ENCODE peak calls at places on chromosomes 16 and 17, in four cellular contexts. Z is tibial nerve, K is HL-60, E is IMR-90. V is an unnamed sample.

GRCh38 chr16:9457215-9457614 is 365.8 kb downstream of the HAPSTR1 start:
- DNase-seq in Z (no peak), K (no peak), E (no peak), V (no peak)

GRCh38 chr17:76072149-76072858 is at the start of gene SRP68:
- DNase-seq in Z (peak), K (peak), E (peak), V (peak)

GRCh38 chr16:85916141-85916890 is 17.4 kb downstream of the IRF8 start:
- DNase-seq in Z (no peak), K (no peak), E (no peak), V (no peak)

GRCh38 chr17:51487947-51488346 is 227.6 kb downstream of the UTP18 start:
- DNase-seq in Z (no peak), K (no peak), E (no peak), V (no peak)

GRCh38 chr17:55383771-55384679 is 37.6 kb downstream of the MMD start:
- DNase-seq in Z (no peak), K (no peak), E (no peak), V (no peak)

GRCh38 chr17:82655038-82655479 is 6.8 kb upstream of the WDR45B start:
- DNase-seq in Z (no peak), K (peak), E (no peak), V (no peak)

GRCh38 chr16:3459401-3460090 is 16.1 kb downstream of the NAA60 start:
- DNase-seq in Z (no peak), K (no peak), E (peak), V (no peak)

GRCh38 chr17:31738067-31738466 is 121.0 kb downstream of the COPRS start:
- DNase-seq in Z (no peak), K (no peak), E (no peak), V (no peak)

GRCh38 chr17:75031972-75032895 is 14.5 kb downstream of the ATP5PD start:
- DNase-seq in Z (peak), K (no peak), E (peak), V (peak)

GRCh38 chr17:19306160-19307111 is 56.1 kb downstream of the B9D1 start:
- DNase-seq in Z (no peak), K (no peak), E (no peak), V (no peak)

GRCh38 chr17:47797797-47798196 is 23.8 kb downstream of the OSBPL7 start:
- DNase-seq in Z (no peak), K (no peak), E (no peak), V (no peak)

GRCh38 chr16:35131429-35131828 is 1672.0 kb downstream of the TP53TG3F start:
- DNase-seq in Z (no peak), K (no peak), E (no peak), V (no peak)

GRCh38 chr16:56950881-56951771 is 10.6 kb upstream of the CETP start:
- DNase-seq in Z (no peak), K (peak), E (peak), V (peak)

GRCh38 chr17:8574687-8575086 is 55.8 kb downstream of the MYH10 start:
- DNase-seq in Z (no peak), K (no peak), E (no peak), V (peak)

GRCh38 chr17:57755479-57756070 is 10.5 kb upstream of the CCDC182 start:
- DNase-seq in Z (no peak), K (no peak), E (no peak), V (no peak)

GRCh38 chr17:17732892-17733670 is 51.8 kb downstream of the RAI1 start:
- DNase-seq in Z (no peak), K (no peak), E (peak), V (peak)

GRCh38 chr16:3961449-3961849 is 80.9 kb upstream of the CREBBP start:
- DNase-seq in Z (no peak), K (no peak), E (peak), V (peak)

GRCh38 chr17:74738051-74738996 is 1.3 kb downstream of the RAB37 start:
- DNase-seq in Z (no peak), K (no peak), E (no peak), V (no peak)

GRCh38 chr16:87416826-87417471 is 24.8 kb downstream of the MAP1LC3B start:
- DNase-seq in Z (no peak), K (no peak), E (peak), V (peak)

GRCh38 chr17:30173649-30174048 is 57.0 kb downstream of the NSRP1 start:
- DNase-seq in Z (no peak), K (no peak), E (no peak), V (no peak)

GRCh38 chr16:89844739-89845339 is 16.6 kb downstream of the SPIRE2 start:
- DNase-seq in Z (no peak), K (no peak), E (no peak), V (no peak)

GRCh38 chr16:64773184-64773583 is 348.7 kb downstream of the CDH11 start:
- DNase-seq in Z (no peak), K (no peak), E (no peak), V (peak)

GRCh38 chr17:39887078-39887477 is 19.1 kb downstream of the ZPBP2 start:
- DNase-seq in Z (no peak), K (no peak), E (no peak), V (no peak)

GRCh38 chr17:7133916-7134315 is 19.3 kb upstream of the ASGR2 start:
- DNase-seq in Z (no peak), K (no peak), E (no peak), V (no peak)
- H3K4me3 ChIP-seq in Z (no peak), K (no peak), E (no peak), V (no peak)

GRCh38 chr16:47323241-47323640 is 137.6 kb downstream of the ITFG1 start:
- DNase-seq in Z (no peak), K (no peak), E (no peak), V (no peak)
- TF ChIP-seq CTCF in Z (no peak), K (no peak), E (peak), V (no peak)

GRCh38 chr16:66427451-66427860 is 361 bp downstream of the BEAN1 start:
- DNase-seq in Z (no peak), K (no peak), E (no peak), V (no peak)
- H3K4me3 ChIP-seq in Z (peak), K (no peak), E (peak), V (peak)

GRCh38 chr17:3003401-3004149 is 59.8 kb downstream of the OR1D5 start:
- DNase-seq in Z (no peak), K (peak), E (no peak), V (no peak)
- TF ChIP-seq CTCF in Z (no peak), K (no peak), E (no peak), V (no peak)

GRCh38 chr16:1378087-1378803 is 26.5 kb downstream of the GNPTG start:
- DNase-seq in Z (no peak), K (no peak), E (no peak), V (no peak)

GRCh38 chr16:1379054-1379862 is 27.5 kb downstream of the GNPTG start:
- DNase-seq in Z (peak), K (peak), E (peak), V (peak)

GRCh38 chr16:1378804-1379053 is 27.0 kb downstream of the GNPTG start:
- DNase-seq in Z (no peak), K (no peak), E (no peak), V (no peak)

GRCh38 chr16:1375741-1376410 is 24.1 kb downstream of the GNPTG start:
- DNase-seq in Z (no peak), K (no peak), E (no peak), V (no peak)

GRCh38 chr16:1377406-1378010 is 25.8 kb downstream of the GNPTG start:
- DNase-seq in Z (no peak), K (no peak), E (no peak), V (no peak)
- H3K4me3 ChIP-seq in Z (no peak), K (no peak), E (no peak), V (no peak)

DNA sequence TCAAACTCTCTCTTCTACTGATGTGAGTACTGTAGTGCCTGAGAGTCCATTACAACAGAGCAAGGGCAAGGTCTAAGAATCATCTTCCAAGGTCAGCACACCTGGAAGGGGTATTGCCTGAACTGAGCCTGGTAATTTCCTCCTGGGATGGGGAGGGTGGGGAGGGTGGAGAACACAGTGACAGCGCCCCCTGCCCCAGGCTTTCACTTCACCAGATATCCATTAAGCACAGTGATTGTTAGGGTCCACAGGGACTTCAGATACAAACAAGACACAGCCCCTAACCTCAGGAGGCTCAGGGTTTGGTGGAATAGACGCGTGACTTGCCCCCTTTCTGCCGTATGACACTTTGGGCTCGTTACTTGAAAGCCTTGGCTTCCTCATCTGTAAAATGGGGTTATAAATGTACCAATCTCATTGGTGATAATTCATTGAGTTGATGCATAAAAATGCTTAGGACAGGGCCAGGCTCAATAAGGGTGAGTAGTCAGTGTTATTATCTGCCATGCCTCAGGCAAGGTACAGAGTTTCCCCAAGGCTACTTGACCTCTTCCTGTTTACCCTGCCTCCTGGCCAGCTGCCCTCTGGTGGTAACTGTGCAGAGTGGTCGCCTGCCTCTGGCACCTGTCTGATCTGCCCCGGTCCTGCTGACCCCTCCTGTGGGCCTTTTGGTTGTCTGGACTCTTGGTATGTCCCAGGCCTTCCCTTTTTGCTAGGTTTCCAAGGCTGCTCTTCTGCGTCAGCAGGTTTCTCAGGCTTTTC is 13.1 kb upstream of the BRD7 start:
- DNase-seq in Z (no peak), K (no peak), E (no peak), V (no peak)
- TF ChIP-seq CTCF in Z (no peak), K (peak), E (no peak), V (no peak)

GRCh38 chr17:27588354-27588753 is 42.6 kb upstream of the LGALS9 start:
- DNase-seq in Z (no peak), K (no peak), E (no peak), V (no peak)

GRCh38 chr17:27585153-27585681 is 45.8 kb upstream of the LGALS9 start:
- DNase-seq in Z (no peak), K (no peak), E (no peak), V (no peak)

GRCh38 chr17:27582696-27583095 is 48.3 kb upstream of the LGALS9 start:
- DNase-seq in Z (no peak), K (no peak), E (no peak), V (no peak)

GRCh38 chr17:27586203-27586701 is 44.7 kb upstream of the LGALS9 start:
- DNase-seq in Z (no peak), K (no peak), E (peak), V (peak)

DNA sequence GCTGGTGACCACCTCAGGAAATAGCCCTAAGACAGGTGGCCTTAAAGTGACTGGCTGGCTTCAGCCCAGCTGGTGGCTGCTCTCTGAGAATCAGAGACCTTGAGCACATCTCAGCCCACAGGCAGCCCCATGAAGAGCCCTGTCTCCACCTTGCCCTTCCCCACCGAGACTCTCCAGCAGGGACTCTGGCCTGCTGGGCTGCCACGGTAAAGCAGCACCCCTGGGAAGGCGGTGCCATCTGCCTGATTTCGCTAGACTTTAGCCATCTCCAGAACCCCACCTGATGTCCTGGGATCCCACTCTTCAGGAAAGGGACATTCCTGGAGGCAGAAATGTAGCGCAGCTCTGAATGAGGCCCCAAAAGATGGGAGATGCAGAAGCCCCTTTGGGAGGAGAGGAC is 45.2 kb upstream of the LGALS9 start:
- DNase-seq in Z (no peak), K (no peak), E (no peak), V (no peak)
- H3K4me3 ChIP-seq in Z (no peak), K (no peak), E (no peak), V (no peak)

GRCh38 chr16:30895592-30896202 is 717 bp upstream of the CTF1 start:
- DNase-seq in Z (no peak), K (no peak), E (no peak), V (no peak)
- TF ChIP-seq CTCF in Z (no peak), K (no peak), E (no peak), V (no peak)

V was measured in fibroblast of mammary gland.